ENCODE peak calls at places on chromosome X, in six cellular contexts. B is MM.1S; H is Jurkat, Clone E6-1; S is choroid plexus epithelial cell; U is left lung; K is GM12865. G is an unnamed sample.

GRCh38 chrX:13535371-13535770 is 34.0 kb upstream of the EGFL6 start:
- DNase-seq in B (no peak), H (no peak), S (no peak), U (no peak), K (no peak), G (no peak)

GRCh38 chrX:23742693-23743622 is at the start of gene ACOT9:
- DNase-seq in B (peak; percentile 84), H (no peak), S (peak; percentile 96), U (peak; percentile 94), K (peak; percentile 92), G (peak; percentile 92)

GRCh38 chrX:31931225-31931624 is 859.4 kb upstream of the FTHL17 start:
- DNase-seq in B (no peak), H (no peak), S (peak; percentile 53), U (no peak), K (no peak), G (no peak)

GRCh38 chrX:19670854-19671620 is 155.7 kb upstream of the MAP3K15 start:
- DNase-seq in B (no peak), H (no peak), S (peak; percentile 61), U (no peak), K (no peak), G (peak; percentile 23)

GRCh38 chrX:55522577-55523254 is 33.1 kb upstream of the USP51 start:
- DNase-seq in B (no peak), H (no peak), S (no peak), U (no peak), K (no peak), G (no peak)

GRCh38 chrX:11566158-11566557 is 99.6 kb downstream of the ARHGAP6 start:
- DNase-seq in B (no peak), H (no peak), S (no peak), U (no peak), K (no peak), G (peak; percentile 45)

GRCh38 chrX:136199365-136199764 is 51.8 kb downstream of the MAP7D3 start:
- DNase-seq in B (no peak), H (no peak), S (no peak), U (no peak), K (no peak), G (no peak)

GRCh38 chrX:71253253-71254091 is 468 bp downstream of the ZMYM3 start:
- DNase-seq in B (peak; percentile 38), H (no peak), S (peak; percentile 44), U (no peak), K (peak; percentile 57), G (peak; percentile 88)

GRCh38 chrX:54358424-54359211 is 772 bp upstream of the WNK3 start:
- DNase-seq in B (no peak), H (no peak), S (peak; percentile 72), U (no peak), K (no peak), G (peak; percentile 83)

GRCh38 chrX:80354966-80355465 is 65.2 kb upstream of the TENT5D start:
- DNase-seq in B (no peak), H (peak; percentile 0), S (no peak), U (no peak), K (no peak), G (no peak)

GRCh38 chrX:110211340-110211739 is 106.5 kb downstream of the AMMECR1 start:
- DNase-seq in B (no peak), H (no peak), S (no peak), U (no peak), K (no peak), G (no peak)

GRCh38 chrX:53071604-53072417 is 10.4 kb upstream of the TSPYL2 start:
- DNase-seq in B (peak; percentile 89), H (peak; percentile 72), S (peak; percentile 68), U (peak; percentile 77), K (peak; percentile 83), G (peak; percentile 58)
- H3K4me3 ChIP-seq in B (peak overlapping the region; percentile 78), H (peak overlapping the region; percentile 61), S (peak overlapping the region; percentile 51), U (peak overlapping the region; percentile 17), K (peak overlapping the region; percentile 38), G (peak overlapping the region; percentile 31)

GRCh38 chrX:40166582-40166981 is 68.8 kb upstream of the BCOR start:
- DNase-seq in B (no peak), H (peak; percentile 57), S (no peak), U (no peak), K (no peak), G (peak; percentile 66)

GRCh38 chrX:40167240-40168182 is 69.8 kb upstream of the BCOR start:
- DNase-seq in B (no peak), H (no peak), S (no peak), U (peak; percentile 75), K (no peak), G (peak; percentile 90)

GRCh38 chrX:40165861-40166260 is 68.1 kb upstream of the BCOR start:
- DNase-seq in B (no peak), H (no peak), S (no peak), U (no peak), K (no peak), G (no peak)

GRCh38 chrX:40169193-40170086 is 71.7 kb upstream of the BCOR start:
- DNase-seq in B (peak; percentile 82), H (peak; percentile 78), S (peak; percentile 92), U (peak; percentile 71), K (peak; percentile 90), G (peak; percentile 92)

DNA sequence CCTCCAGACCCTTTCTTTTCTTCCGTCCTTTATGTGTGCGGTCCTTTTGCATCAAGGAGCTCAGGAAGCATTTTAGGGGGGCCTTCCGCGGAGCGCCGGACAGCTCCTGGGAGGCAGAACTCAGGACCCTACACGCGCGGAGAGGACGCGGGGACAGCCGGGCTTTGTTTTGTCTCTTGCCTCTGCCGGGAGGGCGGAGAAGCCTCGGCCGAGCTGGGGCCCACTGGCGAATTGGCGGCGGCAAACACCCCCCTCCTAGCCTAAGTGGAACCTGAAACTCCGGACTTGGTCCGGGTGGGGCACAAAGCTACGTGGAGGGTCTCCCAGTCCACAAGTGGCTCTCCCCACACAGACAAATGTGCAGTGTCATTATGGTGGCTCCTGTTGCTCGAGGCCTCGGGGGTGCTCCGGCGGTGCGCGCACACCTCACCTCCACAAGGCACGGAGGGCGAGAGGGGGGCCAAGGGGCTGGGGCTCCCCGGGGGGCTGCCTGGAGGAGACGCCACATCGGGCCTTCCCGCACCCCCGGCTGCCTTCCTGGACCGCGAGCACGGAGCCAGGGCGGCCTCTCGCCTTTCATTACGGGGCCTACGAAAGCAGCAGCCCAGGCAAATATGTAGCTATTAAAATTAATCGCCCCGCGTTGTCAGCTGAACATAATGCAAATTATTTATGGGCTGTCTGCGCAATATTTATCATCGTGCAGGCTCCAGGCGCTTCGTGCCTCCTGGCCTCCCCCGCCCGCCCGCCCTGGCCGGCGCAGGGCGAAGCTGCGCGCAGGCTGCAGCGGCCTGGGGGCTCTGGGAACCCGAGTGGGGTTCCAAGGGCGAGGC is 70.6 kb upstream of the BCOR start:
- DNase-seq in B (no peak), H (no peak), S (no peak), U (no peak), K (no peak), G (peak; percentile 80)
- H3K4me3 ChIP-seq in B (no peak overlapping the region), H (no peak overlapping the region), S (peak overlapping the region; percentile 50), U (peak overlapping the region; percentile 21), K (no peak overlapping the region), G (peak overlapping the region; percentile 32)

GRCh38 chrX:114465689-114466088 is 118.2 kb upstream of the HTR2C start:
- DNase-seq in B (no peak), H (no peak), S (no peak), U (no peak), K (no peak), G (no peak)
- H3K4me3 ChIP-seq in B (no peak overlapping the region), H (no peak overlapping the region), S (no peak overlapping the region), U (no peak overlapping the region), K (no peak overlapping the region), G (no peak overlapping the region)

DNA sequence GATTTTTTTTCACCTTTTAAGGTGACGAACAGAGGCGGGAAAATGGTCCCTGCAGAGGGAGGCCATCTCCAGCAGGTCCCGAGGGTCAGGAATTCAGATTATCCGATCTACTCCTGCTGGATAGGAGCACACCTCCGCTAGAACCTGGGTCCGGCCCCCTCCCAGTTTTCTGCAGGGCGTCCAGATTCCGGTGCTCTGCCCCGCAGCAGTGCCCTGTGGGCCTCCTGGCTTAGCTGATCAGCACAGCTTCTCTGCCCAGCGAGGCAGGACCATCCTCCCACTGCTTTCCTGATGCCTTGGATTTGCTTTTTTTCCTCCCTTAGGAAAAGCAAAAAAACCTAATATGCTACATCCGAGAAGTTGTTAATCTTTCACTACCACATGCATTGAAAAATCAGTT is 2.3 kb downstream of the TBL1X start:
- DNase-seq in B (no peak), H (no peak), S (no peak), U (no peak), K (no peak), G (peak; percentile 74)
- H3K4me3 ChIP-seq in B (peak overlapping the region; percentile 57), H (no peak overlapping the region), S (peak overlapping the region; percentile 20), U (no peak overlapping the region), K (no peak overlapping the region), G (peak overlapping the region; percentile 5)

GRCh38 chrX:139483721-139484120 is 46.8 kb upstream of the F9 start:
- DNase-seq in B (no peak), H (no peak), S (no peak), U (no peak), K (no peak), G (no peak)
- H3K4me3 ChIP-seq in B (no peak overlapping the region), H (no peak overlapping the region), S (no peak overlapping the region), U (no peak overlapping the region), K (no peak overlapping the region), G (no peak overlapping the region)

GRCh38 chrX:16700734-16701133 is 11.7 kb downstream of the CTPS2 start:
- DNase-seq in B (no peak), H (no peak), S (no peak), U (no peak), K (no peak), G (no peak)
- H3K4me3 ChIP-seq in B (no peak overlapping the region), H (no peak overlapping the region), S (no peak overlapping the region), U (no peak overlapping the region), K (no peak overlapping the region), G (no peak overlapping the region)

GRCh38 chrX:133598596-133599334 is 183.5 kb upstream of the GPC4 start:
- DNase-seq in B (peak; percentile 57), H (no peak), S (no peak), U (no peak), K (no peak), G (no peak)

GRCh38 chrX:133602881-133603280 is 187.6 kb upstream of the GPC4 start:
- DNase-seq in B (no peak), H (no peak), S (no peak), U (no peak), K (no peak), G (no peak)

GRCh38 chrX:133601116-133601515 is 185.8 kb upstream of the GPC4 start:
- DNase-seq in B (no peak), H (no peak), S (no peak), U (no peak), K (no peak), G (no peak)

GRCh38 chrX:133600536-133600935 is 185.2 kb upstream of the GPC4 start:
- DNase-seq in B (no peak), H (no peak), S (no peak), U (no peak), K (no peak), G (no peak)
- H3K4me3 ChIP-seq in B (no peak overlapping the region), H (no peak overlapping the region), S (no peak overlapping the region), U (no peak overlapping the region), K (no peak overlapping the region), G (no peak overlapping the region)

GRCh38 chrX:15973299-15973698 is 118.7 kb upstream of the AP1S2 start:
- DNase-seq in B (peak; percentile 62), H (no peak), S (peak; percentile 23), U (no peak), K (peak; percentile 66), G (peak; percentile 25)
- H3K4me3 ChIP-seq in B (no peak overlapping the region), H (no peak overlapping the region), S (no peak overlapping the region), U (no peak overlapping the region), K (no peak overlapping the region), G (no peak overlapping the region)

GRCh38 chrX:48684134-48684533 is 535 bp downstream of the WAS start:
- DNase-seq in B (no peak), H (no peak), S (no peak), U (no peak), K (no peak), G (peak; percentile 19)
- H3K4me3 ChIP-seq in B (peak overlapping the region; percentile 77), H (peak overlapping the region; percentile 77), S (no peak overlapping the region), U (no peak overlapping the region), K (peak overlapping the region; percentile 76), G (no peak overlapping the region)

G was measured in H7.